ENCODE peak calls at places on chromosome 3, in six cellular contexts. M is A549, Y is HepG2, Q is GM12878, D is SK-N-SH, E is HCT116. A is an unnamed sample.
A peak's percentile ranks its signal among the peaks of the same experiment; 100 is the strongest.

GRCh38 chr3:139994891-139995290 is 59.9 kb downstream of the CLSTN2 start:
- DNase-seq in M (no peak), Y (no peak), Q (no peak), D (peak; percentile 57), E (no peak), A (no peak)

GRCh38 chr3:197352382-197352781 is 54.0 kb upstream of the DLG1 start:
- DNase-seq in M (no peak), Y (no peak), Q (no peak), D (peak; percentile 42), E (no peak), A (peak; percentile 69)

GRCh38 chr3:3800685-3801509 is 1.7 kb downstream of the LRRN1 start:
- DNase-seq in M (no peak), Y (no peak), Q (no peak), D (peak; percentile 61), E (no peak), A (no peak)

GRCh38 chr3:48142316-48142870 is 45.8 kb downstream of the CDC25A start:
- DNase-seq in M (no peak), Y (no peak), Q (no peak), D (no peak), E (no peak), A (no peak)

GRCh38 chr3:121488628-121489027 is 57.2 kb downstream of the POLQ start:
- DNase-seq in M (no peak), Y (no peak), Q (no peak), D (no peak), E (no peak), A (no peak)

GRCh38 chr3:84136425-84136824 is 822.4 kb upstream of the CADM2 start:
- DNase-seq in M (no peak), Y (no peak), Q (no peak), D (no peak), E (no peak), A (no peak)

GRCh38 chr3:112681822-112682325 is 40.9 kb upstream of the CCDC80 start:
- DNase-seq in M (no peak), Y (no peak), Q (no peak), D (no peak), E (no peak), A (peak; percentile 88)

GRCh38 chr3:153625506-153625905 is 463.5 kb downstream of the RAP2B start:
- DNase-seq in M (no peak), Y (no peak), Q (no peak), D (no peak), E (no peak), A (peak; percentile 1)

GRCh38 chr3:164903820-164904451 is 174.4 kb downstream of the SI start:
- DNase-seq in M (no peak), Y (no peak), Q (no peak), D (no peak), E (no peak), A (no peak)

GRCh38 chr3:106208979-106209378 is 340.2 kb upstream of the CBLB start:
- DNase-seq in M (no peak), Y (no peak), Q (no peak), D (no peak), E (no peak), A (peak; percentile 30)

GRCh38 chr3:94285874-94286273 is 223.0 kb downstream of the NSUN3 start:
- DNase-seq in M (no peak), Y (no peak), Q (no peak), D (peak; percentile 10), E (no peak), A (no peak)

GRCh38 chr3:183369117-183369516 is 59.3 kb downstream of the MCF2L2 start:
- DNase-seq in M (no peak), Y (no peak), Q (no peak), D (no peak), E (no peak), A (no peak)

GRCh38 chr3:169173231-169173630 is 490.3 kb downstream of the MECOM start:
- DNase-seq in M (no peak), Y (no peak), Q (no peak), D (no peak), E (peak; percentile 22), A (no peak)

GRCh38 chr3:155110996-155111901 is 31.1 kb downstream of the MME start:
- DNase-seq in M (no peak), Y (no peak), Q (no peak), D (no peak), E (peak; percentile 2), A (no peak)

GRCh38 chr3:31448882-31449243 is 83.9 kb upstream of the STT3B start:
- DNase-seq in M (no peak), Y (no peak), Q (no peak), D (no peak), E (no peak), A (no peak)

GRCh38 chr3:10843378-10843777 is 27.4 kb downstream of the SLC6A11 start:
- DNase-seq in M (no peak), Y (no peak), Q (no peak), D (no peak), E (no peak), A (no peak)

GRCh38 chr3:62293051-62293780 is 80.1 kb downstream of the FEZF2 start:
- DNase-seq in M (no peak), Y (no peak), Q (no peak), D (no peak), E (no peak), A (no peak)

GRCh38 chr3:129703913-129704312 is 97.4 kb upstream of the PLXND1 start:
- DNase-seq in M (no peak), Y (no peak), Q (no peak), D (no peak), E (no peak), A (peak; percentile 1)

GRCh38 chr3:42820746-42821051 is 11.5 kb downstream of the ACKR2 start:
- DNase-seq in M (no peak), Y (no peak), Q (no peak), D (no peak), E (no peak), A (no peak)

GRCh38 chr3:171261487-171261886 is 198.7 kb downstream of the TNIK start:
- DNase-seq in M (peak; percentile 19), Y (no peak), Q (no peak), D (no peak), E (peak; percentile 69), A (peak; percentile 24)

GRCh38 chr3:8450618-8451017 is 51.0 kb upstream of the LMCD1 start:
- DNase-seq in M (no peak), Y (no peak), Q (no peak), D (no peak), E (no peak), A (no peak)

DNA sequence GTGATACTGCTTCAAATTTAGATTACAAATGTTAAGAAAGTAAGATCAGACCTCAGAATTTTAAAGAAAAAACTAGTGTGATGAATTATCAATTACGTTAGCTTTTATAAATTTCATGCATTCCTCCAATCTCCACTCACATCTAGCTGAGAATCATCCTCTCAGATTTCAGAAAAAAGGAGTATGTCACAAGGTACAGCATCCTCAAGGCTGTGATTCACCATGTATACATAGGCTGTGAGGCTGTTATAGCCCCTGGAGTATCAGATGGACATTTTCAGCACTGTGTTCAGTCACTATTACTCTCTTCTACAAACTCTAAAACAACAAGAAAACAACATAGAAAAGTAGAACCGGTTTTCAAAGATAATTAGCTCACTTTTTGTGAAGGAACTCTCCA is 214.4 kb downstream of the PCCB start:
- DNase-seq in M (no peak), Y (no peak), Q (no peak), D (no peak), E (no peak), A (peak; percentile 95)
- H3K4me3 ChIP-seq in M (no peak overlapping the region), Y (no peak overlapping the region), Q (no peak overlapping the region), D (no peak overlapping the region), E (no peak overlapping the region), A (no peak overlapping the region)

GRCh38 chr3:156978471-156978961 is 152.4 kb downstream of the LEKR1 start:
- DNase-seq in M (no peak), Y (no peak), Q (peak; percentile 83), D (no peak), E (no peak), A (peak; percentile 27)
- TF ChIP-seq RAD21 in M (no peak), Y (no peak), Q (peak; percentile 11), D (no peak), E (no peak), A (no peak)

GRCh38 chr3:141740349-141740748 is 2.3 kb downstream of the RNF7 start:
- DNase-seq in M (no peak), Y (no peak), Q (no peak), D (no peak), E (no peak), A (no peak)
- H3K4me3 ChIP-seq in M (no peak overlapping the region), Y (no peak overlapping the region), Q (peak overlapping the region; percentile 91), D (no peak overlapping the region), E (no peak overlapping the region), A (no peak overlapping the region)

DNA sequence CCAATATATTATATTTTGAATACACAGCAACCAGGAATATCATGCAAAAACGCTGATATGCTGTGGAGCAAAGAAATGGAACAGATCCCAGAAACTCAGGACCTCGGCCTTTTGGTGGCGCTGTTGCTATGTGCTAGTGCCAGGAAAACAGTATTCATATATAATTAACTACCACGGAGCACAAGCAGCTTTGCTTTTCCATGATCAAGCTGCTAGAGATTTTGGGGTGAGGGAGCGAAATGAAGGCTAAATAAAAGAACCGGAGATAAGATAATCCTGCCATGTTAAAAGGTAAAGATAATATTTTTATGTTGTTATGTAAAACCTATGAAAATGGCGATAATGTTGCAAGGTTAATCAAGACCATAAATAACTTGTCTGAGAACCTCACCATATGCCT is 157.7 kb upstream of the FAM3D start:
- DNase-seq in M (peak; percentile 4), Y (peak; percentile 30), Q (no peak), D (peak; percentile 64), E (peak; percentile 42), A (peak; percentile 73)
- TF ChIP-seq RAD21 in M (peak; percentile 62), Y (no peak), Q (peak; percentile 80), D (peak; percentile 89), E (peak; percentile 89), A (peak; percentile 93)

DNA sequence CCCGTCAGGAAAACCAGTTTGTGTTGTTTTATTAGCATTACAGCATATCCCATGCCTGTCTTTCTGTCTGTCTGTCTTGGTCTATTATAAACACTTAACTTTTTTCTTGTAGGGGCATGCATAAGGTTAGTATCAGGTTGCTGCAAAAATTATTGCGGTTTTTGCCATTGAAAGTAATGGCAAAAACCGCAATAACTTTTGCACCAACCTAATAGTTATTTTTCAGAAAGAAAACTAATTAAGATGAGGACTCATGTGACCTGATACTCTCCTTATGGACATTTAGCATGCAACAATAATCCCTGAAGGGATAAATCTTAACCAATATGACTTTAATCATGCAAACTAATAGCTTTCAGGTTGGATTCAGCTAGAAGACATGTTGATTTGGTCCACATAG is 326.7 kb upstream of the SUCLG2 start:
- DNase-seq in M (no peak), Y (no peak), Q (no peak), D (no peak), E (no peak), A (no peak)
- H3K4me3 ChIP-seq in M (no peak overlapping the region), Y (no peak overlapping the region), Q (no peak overlapping the region), D (no peak overlapping the region), E (no peak overlapping the region), A (no peak overlapping the region)